ENCODE peak calls at places on chromosomes 2 and 18, in eight cellular contexts. O, H, Z, V, F, M, E and Y are unnamed samples.

GRCh38 chr2:227366861-227367800 is 12.0 kb downstream of the TM4SF20 start:
- DNase-seq in O (no peak), H (no peak), Z (no peak), V (peak; percentile 93), F (no peak), M (no peak), E (peak; percentile 84), Y (no peak)

GRCh38 chr18:8800445-8800844 is 95.1 kb downstream of the MTCL1 start:
- DNase-seq in O (peak; percentile 60), H (no peak), Z (no peak), V (peak; percentile 100), F (no peak), M (no peak), E (peak; percentile 100), Y (no peak)

GRCh38 chr2:204550738-204551137 is 5.5 kb downstream of the PARD3B start:
- DNase-seq in O (no peak), H (no peak), Z (no peak), V (peak; percentile 94), F (no peak), M (no peak), E (peak; percentile 96), Y (no peak)

GRCh38 chr2:185338104-185338503 is 400.5 kb upstream of the FSIP2 start:
- DNase-seq in O (no peak), H (no peak), Z (no peak), V (peak; percentile 1), F (no peak), M (no peak), E (no peak), Y (no peak)

GRCh38 chr18:23719634-23720201 is 30.5 kb downstream of the LAMA3 start:
- DNase-seq in O (peak; percentile 86), H (no peak), Z (peak; percentile 56), V (peak; percentile 98), F (peak; percentile 46), M (no peak), E (peak; percentile 98), Y (no peak)

GRCh38 chr2:205972113-205972512 is 113.9 kb downstream of the INO80D start:
- DNase-seq in O (no peak), H (no peak), Z (peak; percentile 54), V (no peak), F (no peak), M (no peak), E (no peak), Y (peak; percentile 85)

GRCh38 chr2:45675130-45675812 is 23.8 kb downstream of the PRKCE start:
- DNase-seq in O (no peak), H (peak; percentile 40), Z (peak; percentile 49), V (no peak), F (no peak), M (no peak), E (no peak), Y (no peak)

GRCh38 chr2:98512699-98513098 is 68.0 kb downstream of the INPP4A start:
- DNase-seq in O (no peak), H (no peak), Z (no peak), V (no peak), F (no peak), M (no peak), E (no peak), Y (no peak)

GRCh38 chr2:26245810-26246209 is 1.1 kb downstream of the HADHB start:
- DNase-seq in O (no peak), H (no peak), Z (no peak), V (peak; percentile 24), F (no peak), M (no peak), E (peak; percentile 40), Y (no peak)

GRCh38 chr2:192026064-192026715 is 168.5 kb downstream of the TMEFF2 start:
- DNase-seq in O (no peak), H (no peak), Z (no peak), V (peak; percentile 6), F (no peak), M (no peak), E (peak; percentile 73), Y (no peak)

GRCh38 chr18:46322411-46322891 is 218.3 kb downstream of the HAUS1 start:
- DNase-seq in O (no peak), H (no peak), Z (no peak), V (peak; percentile 48), F (no peak), M (no peak), E (no peak), Y (no peak)

GRCh38 chr2:166104773-166105172 is 23.0 kb downstream of the SCN1A start:
- DNase-seq in O (no peak), H (no peak), Z (no peak), V (no peak), F (no peak), M (no peak), E (no peak), Y (no peak)

GRCh38 chr18:53551868-53552426 is 672.5 kb downstream of the MBD2 start:
- DNase-seq in O (no peak), H (peak; percentile 25), Z (no peak), V (no peak), F (no peak), M (no peak), E (no peak), Y (no peak)

GRCh38 chr2:28088970-28089369 is 198.4 kb downstream of the BABAM2 start:
- DNase-seq in O (peak; percentile 27), H (no peak), Z (no peak), V (peak; percentile 84), F (no peak), M (no peak), E (peak; percentile 56), Y (no peak)

GRCh38 chr2:176088048-176088936 is 4.2 kb upstream of the HOXD13 start:
- DNase-seq in O (no peak), H (no peak), Z (no peak), V (peak; percentile 34), F (peak; percentile 65), M (peak; percentile 34), E (peak; percentile 23), Y (peak; percentile 64)

GRCh38 chr2:176432439-176432838 is 163.2 kb downstream of the MTX2 start:
- DNase-seq in O (no peak), H (no peak), Z (no peak), V (no peak), F (no peak), M (no peak), E (peak; percentile 28), Y (no peak)

DNA sequence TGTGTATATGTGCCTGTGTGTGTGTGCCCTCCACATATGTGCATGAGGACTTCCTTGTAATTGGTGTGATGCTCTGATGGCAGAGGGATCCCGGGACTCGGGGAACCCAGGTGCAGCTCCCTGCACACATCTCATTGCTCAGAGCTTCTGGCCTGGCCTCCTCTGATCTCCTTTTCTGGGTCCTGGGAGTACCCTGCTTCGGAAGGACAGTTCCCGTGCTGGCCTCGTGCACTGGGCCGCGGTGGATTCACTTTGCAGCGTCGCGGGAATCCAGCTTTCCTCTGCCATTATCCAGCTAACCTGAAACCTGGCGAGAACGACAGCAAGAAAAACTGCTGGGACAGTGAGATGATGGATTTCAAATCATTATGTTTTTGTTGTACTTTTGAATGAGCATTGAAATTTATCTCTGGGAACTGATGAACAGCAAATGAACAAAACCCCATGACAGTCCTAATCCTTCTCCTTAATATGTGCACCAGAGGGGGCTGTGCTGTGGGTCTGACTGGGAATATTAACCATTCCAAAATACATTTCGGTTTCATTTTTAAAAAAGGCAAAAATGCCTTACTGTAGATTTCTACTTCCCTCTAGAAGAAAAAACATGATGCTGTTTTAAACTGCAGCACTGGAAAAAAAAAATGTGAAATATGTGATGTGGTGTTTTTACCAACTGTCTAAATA is 78.2 kb downstream of the PTGR3 start:
- DNase-seq in O (no peak), H (no peak), Z (no peak), V (no peak), F (peak; percentile 4), M (no peak), E (peak; percentile 12), Y (no peak)
- H3K9me3 ChIP-seq in O (no peaks in the 10 kb centered on the region), H (no peaks in the 10 kb centered on the region), Z (no peaks in the 10 kb centered on the region), V (no peaks in the 10 kb centered on the region), F (no peaks in the 10 kb centered on the region), M (no peaks in the 10 kb centered on the region), E (no peaks in the 10 kb centered on the region), Y (no peaks in the 10 kb centered on the region)

GRCh38 chr2:172531309-172531708 is 24.6 kb upstream of the PDK1 start:
- DNase-seq in O (no peak), H (no peak), Z (no peak), V (no peak), F (no peak), M (no peak), E (no peak), Y (no peak)
- H3K9me3 ChIP-seq in O (no peaks in the 10 kb centered on the region), H (no peaks in the 10 kb centered on the region), Z (peaks cover 19% of the 10 kb centered on the region), V (no peaks in the 10 kb centered on the region), F (peaks cover 2% of the 10 kb centered on the region), M (no peaks in the 10 kb centered on the region), E (peaks cover 9% of the 10 kb centered on the region), Y (no peaks in the 10 kb centered on the region)

GRCh38 chr18:13309031-13309430 is 90.5 kb downstream of the LDLRAD4 start:
- DNase-seq in O (no peak), H (no peak), Z (no peak), V (no peak), F (no peak), M (no peak), E (no peak), Y (no peak)
- H3K9me3 ChIP-seq in O (no peaks in the 10 kb centered on the region), H (no peaks in the 10 kb centered on the region), Z (peaks cover 3% of the 10 kb centered on the region), V (no peaks in the 10 kb centered on the region), F (peaks cover 3% of the 10 kb centered on the region), M (no peaks in the 10 kb centered on the region), E (no peaks in the 10 kb centered on the region), Y (no peaks in the 10 kb centered on the region)

DNA sequence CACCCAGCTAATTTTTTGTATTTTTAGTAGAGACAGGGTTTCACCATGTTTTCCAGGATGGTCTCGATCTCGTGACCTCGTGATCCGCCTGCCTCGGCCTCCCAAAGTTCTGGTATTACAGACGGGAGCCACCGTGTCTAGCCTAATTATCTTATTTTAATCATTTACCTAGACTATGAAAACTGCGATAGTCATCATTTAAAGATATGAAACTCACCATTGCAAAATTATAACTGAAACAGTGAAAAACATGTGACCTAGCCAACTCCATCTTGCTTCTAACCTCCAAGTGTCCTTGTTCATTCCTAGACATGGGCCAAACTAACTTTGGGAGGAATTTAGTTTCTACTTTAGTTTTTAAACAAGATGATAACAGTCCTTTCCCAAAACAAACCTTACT is 17.4 kb downstream of the SULT1C4 start:
- DNase-seq in O (no peak), H (no peak), Z (no peak), V (no peak), F (no peak), M (no peak), E (no peak), Y (no peak)
- H3K9me3 ChIP-seq in O (peaks cover 2% of the 10 kb centered on the region), H (peaks cover 17% of the 10 kb centered on the region), Z (peaks cover 20% of the 10 kb centered on the region), V (peaks cover 2% of the 10 kb centered on the region), F (peaks cover 7% of the 10 kb centered on the region), M (no peaks in the 10 kb centered on the region), E (peaks cover 24% of the 10 kb centered on the region), Y (no peaks in the 10 kb centered on the region)